ENCODE peak calls at places on chromosomes 12 and 14, in six cellular contexts. U, A, V, P, N and W are unnamed samples.

GRCh38 chr14:90897022-90897421 is 80.8 kb upstream of the TTC7B start:
- DNase-seq in U (no peak), A (no peak), N (peak), V (no peak), P (no peak), W (no peak)

GRCh38 chr12:13203028-13203922 is 6.7 kb downstream of the EMP1 start:
- DNase-seq in A (no peak), V (no peak), N (peak), U (peak), P (no peak), W (no peak)

GRCh38 chr14:99007795-99008194 is 264.2 kb downstream of the BCL11B start:
- DNase-seq in A (no peak), U (no peak), V (no peak), N (no peak), P (no peak), W (no peak)

GRCh38 chr14:33954016-33954598 is 3.2 kb upstream of the EGLN3 start:
- DNase-seq in U (no peak), P (no peak), V (peak), A (no peak), N (no peak), W (no peak)

GRCh38 chr14:85799668-85800067 is 269.7 kb downstream of the FLRT2 start:
- DNase-seq in P (no peak), V (no peak), U (no peak), N (no peak), A (no peak), W (no peak)

GRCh38 chr12:33605776-33606175 is 166.2 kb upstream of the SYT10 start:
- DNase-seq in A (no peak), V (no peak), U (no peak), N (no peak), P (no peak), W (no peak)

GRCh38 chr12:64893961-64894360 is 69.5 kb downstream of the TBC1D30 start:
- DNase-seq in A (no peak), U (no peak), P (no peak), V (no peak), N (no peak), W (no peak)

GRCh38 chr14:74848768-74849167 is 27.2 kb downstream of the PROX2 start:
- DNase-seq in V (no peak), N (no peak), A (no peak), P (no peak), U (no peak), W (no peak)

GRCh38 chr12:40691913-40692616 is at the start of gene CNTN1:
- DNase-seq in V (no peak), U (no peak), P (peak), N (peak), A (peak), W (no peak)

GRCh38 chr12:113080692-113081091 is 24.2 kb downstream of the DTX1 start:
- DNase-seq in N (no peak), A (no peak), P (no peak), V (no peak), U (no peak), W (no peak)

GRCh38 chr12:77120156-77120555 is 54.8 kb upstream of the E2F7 start:
- DNase-seq in V (no peak), N (no peak), P (no peak), U (no peak), A (peak), W (no peak)

GRCh38 chr14:98298481-98299227 is 973.3 kb downstream of the BCL11B start:
- DNase-seq in V (no peak), A (no peak), U (no peak), N (no peak), P (no peak), W (no peak)

GRCh38 chr14:92516966-92517350 is 3.4 kb downstream of the RIN3 start:
- DNase-seq in N (no peak), V (no peak), A (no peak), U (no peak), P (no peak), W (no peak)

DNA sequence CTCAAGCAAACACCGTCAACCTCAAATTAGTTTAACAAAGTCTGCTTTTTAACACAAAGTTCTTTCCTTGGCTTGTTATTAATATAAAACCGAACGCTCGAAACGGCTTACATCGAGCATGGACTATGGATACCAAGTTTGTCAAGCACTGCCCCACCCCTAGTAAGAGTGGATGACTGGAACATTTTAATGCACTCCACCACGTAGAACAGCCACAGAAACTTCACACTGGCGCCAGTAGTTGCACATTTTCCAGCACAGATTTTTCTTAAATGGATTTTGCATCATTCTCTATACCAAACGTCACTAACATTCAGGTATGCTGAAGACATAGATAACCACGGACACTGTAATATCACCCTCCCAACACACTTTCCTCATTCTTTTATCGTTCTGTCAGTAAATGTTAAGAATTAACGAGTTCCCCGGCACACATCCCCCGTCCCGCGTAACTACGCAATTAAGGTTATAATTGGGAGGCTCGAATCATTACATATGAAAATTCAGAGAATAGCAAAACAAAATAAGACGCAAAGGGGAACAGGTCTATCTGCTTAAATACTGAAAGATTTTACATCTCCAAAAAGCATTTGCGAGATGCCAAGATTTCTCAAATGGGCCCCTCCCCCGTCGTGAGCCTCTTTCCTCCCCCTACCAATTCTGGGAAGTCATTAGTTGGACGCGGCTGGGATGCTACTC is 990 bp downstream of the FERMT2 start:
- DNase-seq in A (no peak), V (no peak), P (no peak), N (no peak), U (no peak), W (no peak)
- TF ChIP-seq POLR2A in A (no peak), V (peak), P (no peak), N (peak), U (no peak), W (no peak)

DNA sequence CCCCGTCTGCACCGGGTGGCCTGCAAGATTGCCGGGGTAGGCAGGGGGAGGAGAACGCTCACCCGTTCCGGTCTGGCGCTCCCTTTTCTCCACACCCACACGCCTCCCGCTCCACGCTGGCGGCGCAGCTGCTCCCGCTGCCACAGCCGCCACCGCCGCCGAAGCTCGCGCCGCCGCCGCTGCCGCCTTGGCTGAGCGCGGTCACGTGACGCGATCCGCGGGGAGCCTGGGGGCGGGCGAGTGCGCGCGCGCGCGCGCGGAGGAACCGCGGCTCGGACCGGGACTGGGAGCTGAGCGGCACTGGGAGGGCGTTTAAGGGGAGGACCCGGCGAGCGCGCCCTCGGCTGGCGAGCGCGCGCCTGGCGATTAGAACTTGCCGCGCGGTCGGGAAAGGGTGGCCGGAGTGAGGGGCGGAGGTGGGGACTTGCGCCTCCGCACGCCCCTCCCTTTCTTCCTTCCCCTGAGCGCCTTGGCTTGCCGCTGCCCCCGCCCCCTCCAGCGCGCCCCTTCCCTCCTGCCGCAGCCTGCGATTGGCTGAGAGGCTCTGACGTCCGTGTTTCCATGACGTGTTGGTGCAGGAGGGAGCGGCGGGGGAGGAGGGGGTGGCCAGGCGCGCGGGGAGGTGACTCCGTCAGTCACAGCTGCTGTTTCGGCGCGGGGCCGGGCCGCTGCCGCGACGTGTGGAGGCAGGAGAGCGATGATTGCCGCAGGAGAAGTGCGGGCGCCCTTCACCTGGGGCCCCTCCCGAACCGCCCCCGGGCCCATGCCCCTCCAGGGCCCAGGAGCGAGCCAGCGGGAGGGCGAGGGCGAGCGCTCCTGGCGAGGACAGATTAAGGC is 737 bp upstream of the ATP2B1 start:
- DNase-seq in P (peak), V (peak), N (peak), U (peak), A (peak), W (peak)
- TF ChIP-seq POLR2AphosphoS5 in P (peak), V (peak), N (peak), U (peak), A (peak), W (peak)

GRCh38 chr12:131949431-131950181 is at the start of gene EP400:
- DNase-seq in U (peak), A (peak), V (peak), N (peak), P (peak), W (peak)
- TF ChIP-seq POLR2A in U (peak), A (peak), V (no peak), N (peak), P (no peak), W (peak)

GRCh38 chr14:96362071-96362964 is 823 bp downstream of the ATG2B start:
- DNase-seq in P (peak), N (peak), U (no peak), V (peak), A (peak), W (peak)
- TF ChIP-seq POLR2AphosphoS5 in P (no peak), N (peak), U (no peak), V (no peak), A (no peak), W (no peak)

DNA sequence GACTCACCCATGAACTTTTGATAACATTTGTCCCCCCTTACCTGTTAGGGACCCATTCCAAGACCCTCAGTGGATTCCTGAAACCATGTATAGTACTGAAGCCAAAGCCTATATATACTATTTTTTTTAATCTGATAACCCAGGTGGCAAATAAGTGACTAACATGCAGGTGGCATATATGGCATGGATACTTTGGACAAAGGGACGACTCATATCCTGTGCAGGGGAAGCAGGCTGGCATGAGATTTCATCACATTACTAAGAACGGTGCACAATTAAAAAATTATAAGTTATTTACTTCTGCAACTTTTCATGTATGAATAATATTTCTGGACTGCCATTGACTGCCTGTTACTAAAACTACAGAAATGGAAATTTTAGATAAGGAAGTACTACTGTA is 880.1 kb upstream of the FBXO33 start:
- DNase-seq in A (peak), V (no peak), U (no peak), N (no peak), P (no peak), W (no peak)
- TF ChIP-seq POLR2A in A (no peak), V (no peak), U (no peak), N (no peak), P (no peak), W (no peak)

GRCh38 chr14:84403585-84403984 is 1126.4 kb upstream of the FLRT2 start:
- DNase-seq in A (no peak), P (no peak), N (no peak), V (peak), U (no peak), W (no peak)
- TF ChIP-seq POLR2AphosphoS5 in A (no peak), P (no peak), N (no peak), V (no peak), U (no peak), W (no peak)

GRCh38 chr14:66507722-66508546 is at the start of gene GPHN:
- DNase-seq in N (peak), U (peak), A (peak), P (peak), V (peak), W (peak)
- TF ChIP-seq POLR2A in N (peak), U (peak), A (peak), P (peak), V (peak), W (peak)

GRCh38 chr14:75981826-75982723 is at the start of gene TGFB3:
- DNase-seq in P (peak), A (peak), U (peak), N (peak), V (peak), W (peak)
- TF ChIP-seq POLR2AphosphoS5 in P (no peak), A (no peak), U (peak), N (peak), V (peak), W (no peak)

GRCh38 chr14:20712900-20713299 is 24.3 kb downstream of the ANG start:
- DNase-seq in V (no peak), P (no peak), A (no peak), U (no peak), N (no peak), W (no peak)
- TF ChIP-seq POLR2A in V (no peak), P (no peak), A (no peak), U (no peak), N (no peak), W (no peak)

DNA sequence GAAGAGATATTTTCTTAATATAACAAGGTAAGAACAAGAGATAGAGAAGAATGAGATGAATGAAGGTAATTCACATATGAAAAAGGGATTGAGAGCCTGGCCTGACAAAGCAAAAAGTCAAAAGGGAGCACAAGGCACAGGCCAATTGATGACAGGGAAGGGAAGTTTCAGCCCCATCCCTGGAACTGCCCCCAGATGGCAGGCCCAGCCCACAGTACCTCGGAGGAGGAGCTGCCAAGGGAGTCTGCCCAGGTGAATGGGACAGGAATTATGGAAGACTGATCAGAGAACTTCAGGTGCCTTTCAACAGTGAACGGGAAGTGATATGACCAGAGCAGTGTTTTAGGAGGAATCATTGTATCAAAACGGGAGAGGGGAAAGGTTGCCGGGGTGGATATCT is 15.7 kb downstream of the SNRPF start:
- DNase-seq in V (no peak), P (no peak), N (no peak), U (no peak), A (no peak), W (no peak)
- TF ChIP-seq POLR2AphosphoS5 in V (no peak), P (no peak), N (no peak), U (no peak), A (no peak), W (peak)